ENCODE peak calls at places on chromosomes 7 and 10, in seven cellular contexts. F, R, A, B, C, P and I are unnamed samples.

GRCh38 chr10:29849434-29849833 is 210.0 kb downstream of the JCAD start:
- DNase-seq in F (no peak), R (no peak), A (no peak), B (no peak), C (no peak), P (peak; percentile 41), I (peak; percentile 63)

GRCh38 chr7:132145466-132145865 is 430.8 kb downstream of the PLXNA4 start:
- DNase-seq in F (no peak), R (no peak), A (peak; percentile 63), B (peak; percentile 61), C (no peak), P (peak; percentile 71), I (peak; percentile 76)

GRCh38 chr10:92124524-92125168 is 166.2 kb downstream of the CPEB3 start:
- DNase-seq in F (peak; percentile 70), R (no peak), A (peak; percentile 40), B (no peak), C (no peak), P (peak; percentile 55), I (peak; percentile 95)

GRCh38 chr10:87692956-87693484 is 33.3 kb downstream of the PAPSS2 start:
- DNase-seq in F (no peak), R (no peak), A (no peak), B (no peak), C (no peak), P (no peak), I (no peak)

GRCh38 chr7:127872122-127872521 is 159.1 kb downstream of the LRRC4 start:
- DNase-seq in F (no peak), R (no peak), A (no peak), B (no peak), C (no peak), P (no peak), I (no peak)

GRCh38 chr10:9038146-9038714 is 983.7 kb downstream of the GATA3 start:
- DNase-seq in F (no peak), R (no peak), A (no peak), B (no peak), C (no peak), P (no peak), I (peak; percentile 7)

GRCh38 chr10:28600056-28600455 is 67.1 kb downstream of the WAC start:
- DNase-seq in F (no peak), R (no peak), A (no peak), B (no peak), C (no peak), P (no peak), I (peak; percentile 54)

GRCh38 chr7:130611206-130611605 is 57.3 kb downstream of the COPG2 start:
- DNase-seq in F (no peak), R (no peak), A (no peak), B (no peak), C (no peak), P (no peak), I (no peak)

GRCh38 chr7:154409703-154410311 is 357.6 kb downstream of the DPP6 start:
- DNase-seq in F (no peak), R (no peak), A (no peak), B (no peak), C (peak; percentile 5), P (no peak), I (no peak)

GRCh38 chr10:36366843-36367242 is 724.7 kb upstream of the FZD8 start:
- DNase-seq in F (no peak), R (no peak), A (no peak), B (no peak), C (no peak), P (no peak), I (no peak)

GRCh38 chr7:134044682-134045081 is 82.5 kb upstream of the LRGUK start:
- DNase-seq in F (no peak), R (no peak), A (peak; percentile 5), B (no peak), C (no peak), P (no peak), I (peak; percentile 5)

GRCh38 chr10:109837384-109837783 is 85.9 kb downstream of the XPNPEP1 start:
- DNase-seq in F (no peak), R (no peak), A (no peak), B (no peak), C (no peak), P (no peak), I (no peak)

GRCh38 chr7:4361774-4362173 is 320.3 kb upstream of the FOXK1 start:
- DNase-seq in F (no peak), R (no peak), A (no peak), B (no peak), C (peak; percentile 48), P (no peak), I (no peak)

GRCh38 chr7:42876182-42877068 is 35.4 kb downstream of the C7orf25 start:
- DNase-seq in F (peak; percentile 67), R (no peak), A (no peak), B (no peak), C (peak; percentile 88), P (peak; percentile 13), I (peak; percentile 69)

GRCh38 chr7:12965767-12966166 is 278.3 kb downstream of the ARL4A start:
- DNase-seq in F (no peak), R (no peak), A (no peak), B (no peak), C (no peak), P (no peak), I (no peak)

GRCh38 chr7:46811529-46811928 is 770.4 kb downstream of the TNS3 start:
- DNase-seq in F (peak; percentile 16), R (peak; percentile 19), A (peak; percentile 96), B (no peak), C (no peak), P (peak; percentile 90), I (peak; percentile 98)

GRCh38 chr10:103682042-103682441 is 173.3 kb downstream of the SH3PXD2A start:
- DNase-seq in F (no peak), R (no peak), A (no peak), B (no peak), C (no peak), P (no peak), I (peak; percentile 81)

GRCh38 chr7:152025077-152025936 is at the start of gene GALNT11:
- DNase-seq in F (peak; percentile 88), R (peak; percentile 89), A (no peak), B (peak; percentile 25), C (peak; percentile 85), P (peak; percentile 11), I (peak; percentile 77)

GRCh38 chr7:2804227-2804763 is 39.8 kb downstream of the GNA12 start:
- DNase-seq in F (no peak), R (no peak), A (no peak), B (no peak), C (no peak), P (no peak), I (no peak)

GRCh38 chr7:94513565-94513860 is 3.9 kb downstream of the CASD1 start:
- DNase-seq in F (no peak), R (no peak), A (no peak), B (no peak), C (no peak), P (no peak), I (peak; percentile 44)

GRCh38 chr10:89295597-89295996 is 6.2 kb upstream of the IFIT2 start:
- DNase-seq in F (no peak), R (no peak), A (peak; percentile 74), B (no peak), C (no peak), P (no peak), I (peak; percentile 65)

GRCh38 chr7:109284943-109285342 is 715.3 kb downstream of the DNAJB9 start:
- DNase-seq in F (no peak), R (no peak), A (no peak), B (no peak), C (no peak), P (no peak), I (no peak)

GRCh38 chr10:19931886-19932285 is 115.7 kb downstream of the PLXDC2 start:
- DNase-seq in F (no peak), R (no peak), A (no peak), B (no peak), C (no peak), P (no peak), I (peak; percentile 37)
- TF ChIP-seq CTCF in F (no peak), R (no peak), A (no peak), B (no peak), C (no peak), P (no peak), I (no peak)

GRCh38 chr7:322111-322671 is 32.2 kb downstream of the FOXL3 start:
- DNase-seq in F (peak; percentile 87), R (peak; percentile 79), A (no peak), B (no peak), C (peak; percentile 76), P (no peak), I (peak; percentile 8)
- H3K4me3 ChIP-seq in F (no peak overlapping the region), R (no peak overlapping the region), A (no peak overlapping the region), B (no peak overlapping the region), C (peak overlapping the region; percentile 34), P (no peak overlapping the region), I (no peak overlapping the region)

GRCh38 chr10:102384053-102384452 is 11.5 kb upstream of the NFKB2 start:
- DNase-seq in F (no peak), R (no peak), A (no peak), B (no peak), C (peak; percentile 86), P (no peak), I (peak; percentile 21)
- TF ChIP-seq CTCF in F (no peak), R (no peak), A (peak; percentile 26), B (no peak), C (peak; percentile 76), P (no peak), I (no peak)

GRCh38 chr7:37440738-37441404 is 7.8 kb downstream of the ELMO1 start:
- DNase-seq in F (no peak), R (no peak), A (no peak), B (no peak), C (no peak), P (no peak), I (no peak)
- H3K4me3 ChIP-seq in F (no peak overlapping the region), R (no peak overlapping the region), A (no peak overlapping the region), B (no peak overlapping the region), C (no peak overlapping the region), P (no peak overlapping the region), I (no peak overlapping the region)

GRCh38 chr10:42836096-42836495 is 53.5 kb downstream of the BMS1 start:
- DNase-seq in F (no peak), R (no peak), A (no peak), B (no peak), C (peak; percentile 58), P (no peak), I (no peak)

GRCh38 chr10:42836771-42837468 is 54.3 kb downstream of the BMS1 start:
- DNase-seq in F (peak; percentile 23), R (no peak), A (no peak), B (no peak), C (peak; percentile 62), P (no peak), I (peak; percentile 12)
- TF ChIP-seq CTCF in F (no peak), R (no peak), A (peak; percentile 19), B (no peak), C (no peak), P (no peak), I (peak; percentile 4)

GRCh38 chr7:24974026-24974832 is 5.7 kb downstream of the OSBPL3 start:
- DNase-seq in F (no peak), R (no peak), A (no peak), B (no peak), C (no peak), P (no peak), I (no peak)
- H3K4me3 ChIP-seq in F (no peak overlapping the region), R (no peak overlapping the region), A (no peak overlapping the region), B (no peak overlapping the region), C (no peak overlapping the region), P (no peak overlapping the region), I (no peak overlapping the region)